ENCODE peak calls at places on chromosomes 1 and 21, in seven cellular contexts. H is pancreas; L is RWPE1; I is cardiac muscle cell; S is CD4-positive, alpha-beta memory T cell; N is H9; B is GM23248. E is an unnamed sample.

GRCh38 chr1:98017184-98017583 is 96.3 kb upstream of the DPYD start:
- DNase-seq in H (no peak), L (no peak), I (no peak), S (no peak), N (no peak), B (no peak), E (no peak)

GRCh38 chr1:176601358-176601757 is 138.4 kb downstream of the PAPPA2 start:
- DNase-seq in H (no peak), L (no peak), I (no peak), S (no peak), N (no peak), B (peak), E (no peak)

GRCh38 chr1:183821309-183822080 is 16.6 kb downstream of the RGL1 start:
- DNase-seq in H (no peak), L (no peak), I (no peak), S (no peak), N (no peak), B (peak), E (no peak)

GRCh38 chr1:14994841-14995437 is 158.6 kb upstream of the TMEM51 start:
- DNase-seq in H (peak), L (no peak), I (no peak), S (no peak), N (no peak), B (no peak), E (no peak)

GRCh38 chr1:201640624-201641023 is 101.7 kb downstream of the NAV1 start:
- DNase-seq in H (no peak), L (no peak), I (peak), S (no peak), N (no peak), B (peak), E (no peak)

GRCh38 chr1:30610917-30611316 is 112.5 kb downstream of the MATN1 start:
- DNase-seq in H (no peak), L (no peak), I (no peak), S (no peak), N (no peak), B (no peak), E (no peak)

GRCh38 chr1:44785501-44786137 is 2.4 kb downstream of the BEST4 start:
- DNase-seq in H (no peak), L (no peak), I (no peak), S (no peak), N (no peak), B (no peak), E (no peak)

GRCh38 chr1:229131243-229132105 is 139.4 kb upstream of the RAB4A start:
- DNase-seq in H (no peak), L (no peak), I (no peak), S (no peak), N (no peak), B (no peak), E (no peak)

GRCh38 chr1:64975127-64975526 is 8.8 kb upstream of the JAK1 start:
- DNase-seq in H (no peak), L (no peak), I (no peak), S (no peak), N (no peak), B (no peak), E (no peak)

GRCh38 chr1:83905315-83905907 is 93.5 kb downstream of the TTLL7 start:
- DNase-seq in H (no peak), L (peak), I (peak), S (peak), N (no peak), B (peak), E (no peak)

GRCh38 chr1:207172885-207173284 is 68.9 kb downstream of the C4BPA start:
- DNase-seq in H (no peak), L (no peak), I (no peak), S (no peak), N (no peak), B (no peak), E (no peak)

GRCh38 chr21:29025328-29025713 is 853 bp downstream of the USP16 start:
- DNase-seq in H (no peak), L (peak), I (peak), S (no peak), N (no peak), B (peak), E (no peak)

GRCh38 chr1:21305900-21306189 is 15.6 kb upstream of the ECE1 start:
- DNase-seq in H (no peak), L (no peak), I (no peak), S (no peak), N (no peak), B (no peak), E (no peak)

GRCh38 chr1:192474080-192474683 is 101.4 kb upstream of the RGS1 start:
- DNase-seq in H (no peak), L (peak), I (peak), S (peak), N (no peak), B (peak), E (no peak)

GRCh38 chr1:10724052-10724494 is 72.4 kb downstream of the CASZ1 start:
- DNase-seq in H (peak), L (peak), I (peak), S (no peak), N (no peak), B (peak), E (no peak)

GRCh38 chr1:207414606-207415108 is 39.5 kb upstream of the CR2 start:
- DNase-seq in H (no peak), L (no peak), I (no peak), S (no peak), N (no peak), B (no peak), E (no peak)

GRCh38 chr1:52759908-52760307 is 33.7 kb downstream of the ZYG11B start:
- DNase-seq in H (no peak), L (no peak), I (no peak), S (no peak), N (no peak), B (no peak), E (no peak)

GRCh38 chr1:15153842-15154479 is 414 bp downstream of the TMEM51 start:
- DNase-seq in H (peak), L (peak), I (peak), S (no peak), N (peak), B (peak), E (peak)

GRCh38 chr21:45429221-45430164 is 24.5 kb downstream of the COL18A1 start:
- DNase-seq in H (no peak), L (no peak), I (no peak), S (no peak), N (no peak), B (no peak), E (no peak)

GRCh38 chr21:16279658-16280581 is 550.1 kb downstream of the USP25 start:
- DNase-seq in H (no peak), L (no peak), I (peak), S (no peak), N (no peak), B (peak), E (peak)

GRCh38 chr1:71350805-71351204 is 270.0 kb upstream of the ZRANB2 start:
- DNase-seq in H (no peak), L (no peak), I (peak), S (no peak), N (no peak), B (peak), E (no peak)

GRCh38 chr1:223731076-223731770 is 18.9 kb downstream of the CAPN2 start:
- DNase-seq in H (no peak), L (no peak), I (peak), S (no peak), N (no peak), B (peak), E (no peak)
- H3K27ac ChIP-seq in H (peak), L (peak), I (no peak), S (no peak), N (no peak), B (peak), E (peak)

DNA sequence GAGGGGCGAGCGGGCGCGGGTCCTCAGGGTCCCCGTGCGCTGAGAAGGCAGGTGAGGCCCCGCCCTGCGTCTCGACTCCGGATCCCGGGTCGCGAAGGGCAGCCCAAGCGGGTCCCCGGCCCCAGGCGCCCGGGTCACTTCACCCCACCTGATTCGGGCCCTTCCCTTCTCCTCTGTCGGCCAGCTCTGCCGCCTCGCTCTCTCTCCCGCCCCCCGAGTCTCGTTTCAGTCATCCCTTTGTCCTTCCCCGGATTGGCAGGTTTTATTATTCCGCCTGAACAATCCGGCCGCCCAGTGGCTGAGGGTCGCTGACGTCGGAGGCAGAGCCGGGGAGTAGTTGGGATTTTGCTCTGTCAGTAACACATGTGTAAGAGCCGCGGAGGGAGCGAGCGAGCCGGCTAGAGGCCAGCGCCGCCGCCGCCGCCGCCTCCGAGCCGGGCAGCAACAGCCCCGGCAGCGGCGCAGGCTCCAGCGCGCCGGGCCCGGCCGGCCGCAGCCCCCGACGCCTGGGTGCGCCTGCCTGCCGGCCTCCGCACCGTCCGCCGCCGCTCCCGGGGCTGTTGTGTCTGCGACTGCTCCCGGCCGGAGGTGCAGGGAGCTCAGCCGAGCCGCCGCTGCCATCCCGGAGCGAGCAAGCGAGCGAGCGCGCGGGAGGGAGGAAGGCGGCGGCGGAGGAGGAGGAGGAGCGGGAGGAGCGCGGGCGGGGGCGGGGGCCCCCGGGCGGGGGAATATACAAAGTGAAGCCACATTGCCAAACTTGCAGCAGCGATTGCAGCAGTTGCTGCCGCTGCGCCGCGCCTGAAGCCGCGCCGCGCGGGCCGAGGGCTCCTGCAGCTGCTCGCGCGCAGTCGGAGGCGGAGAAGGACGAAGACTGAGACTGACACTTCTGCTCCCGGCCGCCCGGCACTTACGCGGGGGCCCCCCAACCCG is at the start of gene LMO4:
- DNase-seq in H (peak), L (peak), I (peak), S (peak), N (peak), B (peak), E (peak)
- H3K27ac ChIP-seq in H (peak), L (peak), I (peak), S (peak), N (peak), B (peak), E (peak)

DNA sequence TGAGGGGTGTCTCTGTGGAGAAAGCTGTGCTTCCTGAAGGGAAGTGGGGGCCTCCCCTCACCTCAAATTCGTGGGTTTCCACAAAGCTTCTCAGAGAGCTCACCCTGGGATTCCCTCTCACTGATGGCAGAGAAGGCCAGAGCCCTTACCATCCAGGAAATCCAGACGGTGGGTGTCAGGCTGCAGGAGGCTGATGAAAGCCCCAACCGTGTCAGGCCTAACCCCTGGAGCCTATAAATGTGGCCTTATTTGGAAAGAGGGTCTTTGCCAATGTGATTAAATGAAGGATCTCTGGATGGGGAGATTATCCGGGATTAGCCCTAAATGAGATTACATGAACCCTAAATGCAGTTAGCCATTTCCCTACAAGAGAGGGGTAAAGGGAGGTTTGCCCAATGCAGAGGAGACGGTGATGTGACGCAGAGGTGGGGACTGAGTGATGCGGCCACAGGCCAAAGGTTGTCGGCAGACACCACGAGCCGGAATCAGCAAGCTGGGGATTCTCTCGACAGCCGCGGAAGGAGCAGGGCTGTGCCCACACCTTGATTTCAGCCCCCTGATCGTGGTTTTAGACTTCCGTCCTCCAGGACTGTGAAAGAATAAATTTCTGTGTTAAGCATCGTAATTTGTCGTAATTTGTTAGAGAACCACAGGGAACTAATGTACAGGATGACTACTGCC is 82.6 kb downstream of the TOMM20 start:
- DNase-seq in H (no peak), L (no peak), I (no peak), S (no peak), N (no peak), B (no peak), E (no peak)
- H3K27ac ChIP-seq in H (no peak), L (no peak), I (no peak), S (no peak), N (no peak), B (no peak), E (no peak)

GRCh38 chr1:117576236-117576635 is 29.6 kb upstream of the TENT5C start:
- DNase-seq in H (peak), L (no peak), I (no peak), S (no peak), N (peak), B (no peak), E (no peak)

GRCh38 chr1:117574206-117574835 is 31.5 kb upstream of the TENT5C start:
- DNase-seq in H (peak), L (no peak), I (no peak), S (no peak), N (peak), B (no peak), E (no peak)

GRCh38 chr1:117573386-117574040 is 32.3 kb upstream of the TENT5C start:
- DNase-seq in H (peak), L (no peak), I (peak), S (no peak), N (peak), B (peak), E (no peak)

GRCh38 chr1:117578466-117578865 is 27.4 kb upstream of the TENT5C start:
- DNase-seq in H (peak), L (no peak), I (no peak), S (no peak), N (no peak), B (no peak), E (no peak)

GRCh38 chr1:117575586-117576225 is 30.1 kb upstream of the TENT5C start:
- DNase-seq in H (peak), L (no peak), I (no peak), S (no peak), N (peak), B (no peak), E (no peak)
- H3K27ac ChIP-seq in H (peak), L (no peak), I (no peak), S (no peak), N (no peak), B (no peak), E (no peak)

GRCh38 chr1:226810681-226811080 is 59.7 kb upstream of the PSEN2 start:
- DNase-seq in H (no peak), L (no peak), I (no peak), S (no peak), N (no peak), B (no peak), E (no peak)

GRCh38 chr1:226809785-226810571 is 60.4 kb upstream of the PSEN2 start:
- DNase-seq in H (no peak), L (no peak), I (no peak), S (no peak), N (no peak), B (peak), E (no peak)

GRCh38 chr1:226816585-226816984 is 53.8 kb upstream of the PSEN2 start:
- DNase-seq in H (no peak), L (no peak), I (no peak), S (no peak), N (no peak), B (peak), E (no peak)

GRCh38 chr1:226813671-226814591 is 56.5 kb upstream of the PSEN2 start:
- DNase-seq in H (no peak), L (no peak), I (no peak), S (no peak), N (no peak), B (no peak), E (no peak)

GRCh38 chr1:226814751-226815496 is 55.5 kb upstream of the PSEN2 start:
- DNase-seq in H (peak), L (peak), I (peak), S (peak), N (no peak), B (peak), E (no peak)
- H3K27ac ChIP-seq in H (no peak), L (peak), I (peak), S (no peak), N (no peak), B (peak), E (peak)

GRCh38 chr1:108878678-108879077 is 1.9 kb downstream of the GPSM2 start:
- DNase-seq in H (no peak), L (no peak), I (no peak), S (no peak), N (no peak), B (peak), E (no peak)
- H3K27ac ChIP-seq in H (no peak), L (no peak), I (no peak), S (no peak), N (no peak), B (no peak), E (peak)

GRCh38 chr1:27152004-27152828 is 2.7 kb downstream of the SLC9A1 start:
- DNase-seq in H (no peak), L (no peak), I (peak), S (no peak), N (no peak), B (peak), E (no peak)
- H3K27ac ChIP-seq in H (no peak), L (peak), I (peak), S (peak), N (no peak), B (peak), E (no peak)